ENCODE peak calls at places on chromosomes 6 and 20, in four cellular contexts. F is GM12865, Y is NCI-H1105, O is NAMALWA. R is an unnamed sample.

GRCh38 chr20:38590682-38591483 is 9.9 kb downstream of the ADIG start:
- DNase-seq in F (no peak), Y (no peak), O (no peak), R (peak; percentile 32)

GRCh38 chr6:29680416-29680815 is 536 bp downstream of the ZFP57 start:
- DNase-seq in F (no peak), Y (no peak), O (no peak), R (peak; percentile 43)

GRCh38 chr20:62202676-62203377 is 17.3 kb downstream of the HRH3 start:
- DNase-seq in F (no peak), Y (no peak), O (no peak), R (no peak)

GRCh38 chr6:87102296-87102695 is 7.4 kb upstream of the CGA start:
- DNase-seq in F (peak; percentile 18), Y (no peak), O (peak; percentile 20), R (no peak)

GRCh38 chr20:35502352-35502751 is 27.1 kb downstream of the C20orf173 start:
- DNase-seq in F (peak; percentile 70), Y (no peak), O (peak; percentile 75), R (no peak)

GRCh38 chr6:136779682-136780081 is 12.6 kb downstream of the MAP3K5 start:
- DNase-seq in F (no peak), Y (no peak), O (no peak), R (no peak)

GRCh38 chr6:101605874-101606273 is 212.4 kb downstream of the GRIK2 start:
- DNase-seq in F (peak; percentile 10), Y (no peak), O (no peak), R (no peak)

GRCh38 chr6:47698342-47698787 is at the start of gene ADGRF4:
- DNase-seq in F (peak; percentile 13), Y (no peak), O (no peak), R (no peak)

GRCh38 chr6:35080016-35080680 is 61.0 kb downstream of the TCP11 start:
- DNase-seq in F (no peak), Y (no peak), O (no peak), R (peak; percentile 40)

GRCh38 chr20:24951536-24952047 is 2.5 kb downstream of the CST7 start:
- DNase-seq in F (no peak), Y (no peak), O (no peak), R (peak; percentile 37)